ENCODE peak calls at places on chromosomes 12 and 14, in four cellular contexts. K, F, V and L are unnamed samples.

GRCh38 chr12:97713972-97714588 is 251.5 kb downstream of the RMST start:
- DNase-seq in K (no peak), F (no peak), V (no peak), L (no peak)

GRCh38 chr12:22307811-22308210 is 26.7 kb downstream of the ST8SIA1 start:
- DNase-seq in K (no peak), F (no peak), V (no peak), L (no peak)

GRCh38 chr14:23513005-23513412 is 38.6 kb downstream of the ZFHX2 start:
- DNase-seq in K (no peak), F (no peak), V (no peak), L (peak)

GRCh38 chr14:61090432-61091216 is 109.6 kb downstream of the SLC38A6 start:
- DNase-seq in K (no peak), F (no peak), V (no peak), L (no peak)

GRCh38 chr14:75984674-75985073 is 889 bp upstream of the IFT43 start:
- DNase-seq in K (no peak), F (peak), V (no peak), L (no peak)

GRCh38 chr12:70831538-70831937 is 89.0 kb downstream of the PTPRR start:
- DNase-seq in K (peak), F (no peak), V (no peak), L (no peak)

GRCh38 chr12:46160081-46160980 is 108.5 kb downstream of the SLC38A1 start:
- DNase-seq in K (no peak), F (no peak), V (no peak), L (peak)

GRCh38 chr12:32501835-32502333 is 102.5 kb downstream of the FGD4 start:
- DNase-seq in K (no peak), F (peak), V (no peak), L (peak)

GRCh38 chr12:52813885-52814709 is at the start of gene KRT4:
- DNase-seq in K (no peak), F (no peak), V (no peak), L (no peak)

GRCh38 chr12:54350743-54351142 is 13.5 kb downstream of the GPR84 start:
- DNase-seq in K (no peak), F (no peak), V (no peak), L (no peak)

GRCh38 chr14:101726954-101727302 is 34.6 kb upstream of the PPP2R5C start:
- DNase-seq in K (no peak), F (no peak), V (no peak), L (no peak)

GRCh38 chr14:76955575-76956252 is 72.8 kb downstream of the IRF2BPL start:
- DNase-seq in K (peak), F (peak), V (peak), L (no peak)

GRCh38 chr12:28905220-28905940 is 243.7 kb upstream of the FAR2 start:
- DNase-seq in K (no peak), F (no peak), V (no peak), L (no peak)

GRCh38 chr14:23551266-23552028 is at the start of gene ZFHX2:
- DNase-seq in K (peak), F (peak), V (no peak), L (peak)

GRCh38 chr12:99043319-99043914 is 398.3 kb downstream of the APAF1 start:
- DNase-seq in K (peak), F (peak), V (peak), L (peak)

GRCh38 chr14:24959791-24960331 is 90.1 kb downstream of the STXBP6 start:
- DNase-seq in K (no peak), F (peak), V (no peak), L (no peak)

GRCh38 chr14:81137316-81137715 is 83.4 kb downstream of the GTF2A1 start:
- DNase-seq in K (no peak), F (no peak), V (no peak), L (peak)

GRCh38 chr12:45518516-45519235 is 210.8 kb upstream of the ARID2 start:
- DNase-seq in K (no peak), F (no peak), V (no peak), L (peak)

GRCh38 chr12:6074979-6075585 is 49.4 kb downstream of the VWF start:
- DNase-seq in K (no peak), F (no peak), V (no peak), L (no peak)

GRCh38 chr12:52327086-52327829 is 6.1 kb upstream of the KRT83 start:
- DNase-seq in K (peak), F (peak), V (peak), L (peak)

GRCh38 chr12:71938728-71939385 is at the start of gene TPH2:
- DNase-seq in K (peak), F (peak), V (no peak), L (peak)

GRCh38 chr12:62694632-62695031 is 228.0 kb downstream of the MON2 start:
- DNase-seq in K (no peak), F (no peak), V (no peak), L (no peak)

GRCh38 chr12:95736631-95737030 is 53.9 kb downstream of the NTN4 start:
- DNase-seq in K (no peak), F (no peak), V (no peak), L (no peak)
- TF ChIP-seq POLR2AphosphoS5 in K (no peak), F (no peak), V (no peak), L (no peak)

GRCh38 chr12:26156201-26156871 is 31.5 kb upstream of the BHLHE41 start:
- DNase-seq in K (no peak), F (no peak), V (peak), L (no peak)
- TF ChIP-seq SMC3 in K (no peak), F (no peak), V (no peak), L (no peak)

GRCh38 chr14:103563089-103563620 is 395 bp downstream of the COA8 start:
- DNase-seq in K (peak), F (peak), V (no peak), L (no peak)

GRCh38 chr14:103558071-103558882 is 4.2 kb downstream of the BAG5 start:
- DNase-seq in K (no peak), F (no peak), V (no peak), L (no peak)

GRCh38 chr14:103562135-103562384 is 397 bp downstream of the BAG5 start:
- DNase-seq in K (no peak), F (no peak), V (no peak), L (no peak)

GRCh38 chr14:103562385-103563088 is at the start of the genes BAG5 and COA8:
- DNase-seq in K (peak), F (peak), V (peak), L (peak)

GRCh38 chr14:103561381-103562134 is 899 bp downstream of the BAG5 start:
- DNase-seq in K (peak), F (peak), V (no peak), L (peak)
- TF ChIP-seq POLR2AphosphoS5 in K (no peak), F (no peak), V (no peak), L (no peak)

GRCh38 chr14:94867931-94868597 is 98.2 kb upstream of the GSC start:
- DNase-seq in K (no peak), F (no peak), V (no peak), L (no peak)
- TF ChIP-seq SMC3 in K (no peak), F (no peak), V (no peak), L (no peak)

GRCh38 chr14:50318031-50318626 is 6.0 kb downstream of the DMAC2L start:
- DNase-seq in K (peak), F (peak), V (no peak), L (peak)

GRCh38 chr14:50319721-50320120 is 7.6 kb downstream of the DMAC2L start:
- DNase-seq in K (no peak), F (no peak), V (no peak), L (no peak)

GRCh38 chr14:50320279-50320678 is 8.2 kb downstream of the DMAC2L start:
- DNase-seq in K (no peak), F (no peak), V (peak), L (no peak)

GRCh38 chr14:50319293-50319692 is 7.2 kb downstream of the DMAC2L start:
- DNase-seq in K (no peak), F (no peak), V (no peak), L (no peak)

DNA sequence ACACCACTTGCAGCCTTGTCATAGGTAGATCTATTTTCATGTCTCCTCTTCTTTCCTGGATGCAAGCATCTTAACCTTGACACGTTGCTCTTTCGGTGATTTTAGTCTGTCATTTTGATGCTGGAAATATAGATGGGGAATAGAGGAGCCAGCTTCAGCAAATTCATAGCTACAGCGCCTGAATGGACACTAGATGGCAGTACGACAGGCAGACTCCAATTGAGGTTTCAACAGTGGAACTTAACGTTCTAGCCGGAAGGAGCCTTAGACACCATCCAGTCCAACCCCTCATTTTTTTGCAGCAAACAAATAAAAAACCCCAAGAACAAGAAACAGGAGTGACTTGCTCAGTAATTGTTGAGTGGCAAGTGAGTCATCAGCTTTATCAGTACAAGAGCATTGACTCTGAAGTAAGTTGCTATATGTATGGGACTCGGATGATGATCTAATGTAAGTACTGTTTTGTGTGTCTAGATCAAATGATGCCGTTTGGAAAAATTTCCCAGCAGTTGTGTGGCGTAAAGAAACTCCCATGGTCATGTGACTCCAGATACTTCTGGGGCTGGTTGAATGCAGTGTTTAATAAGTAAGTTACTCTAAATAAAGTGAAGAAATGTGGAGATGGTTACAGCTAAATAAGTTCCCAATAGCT is 9.0 kb downstream of the DMAC2L start:
- DNase-seq in K (peak), F (peak), V (peak), L (peak)
- TF ChIP-seq POLR2AphosphoS5 in K (no peak), F (no peak), V (no peak), L (peak)